ENCODE peak calls at places on chromosomes 16 and 17, in seven cellular contexts. L is Peyer's patch; I is GM04503; Y is CD4-positive, alpha-beta T cell; T is HT1080; E is stimulated activated CD4-positive, alpha-beta T cell treated with anti-CD3 and anti-CD28 coated beads, Interleukin-2, amount 100 ng/mL, for 48 hours; D is dermis microvascular lymphatic vessel endothelial cell. F is an unnamed sample.

GRCh38 chr16:74999208-74999682 is 421 bp downstream of the ZNRF1 start:
- DNase-seq in L (no peak), I (no peak), Y (peak; percentile 46), T (no peak), E (no peak), D (no peak), F (peak; percentile 31)

GRCh38 chr16:66693088-66693487 is 3.5 kb downstream of the CMTM4 start:
- DNase-seq in L (no peak), I (no peak), Y (no peak), T (no peak), E (no peak), D (no peak), F (no peak)

GRCh38 chr17:79622776-79623175 is 11.9 kb upstream of the RBFOX3 start:
- DNase-seq in L (peak; percentile 29), I (no peak), Y (peak; percentile 10), T (no peak), E (no peak), D (no peak), F (no peak)

GRCh38 chr16:907819-908218 is 63.0 kb downstream of the LMF1 start:
- DNase-seq in L (no peak), I (no peak), Y (no peak), T (no peak), E (no peak), D (no peak), F (no peak)

GRCh38 chr17:62631086-62631935 is 3.8 kb downstream of the MRC2 start:
- DNase-seq in L (peak; percentile 39), I (no peak), Y (no peak), T (no peak), E (no peak), D (no peak), F (no peak)

GRCh38 chr17:55601874-55602364 is 90.7 kb upstream of the SMIM36 start:
- DNase-seq in L (no peak), I (no peak), Y (no peak), T (peak; percentile 37), E (peak; percentile 16), D (peak; percentile 59), F (peak; percentile 69)

GRCh38 chr17:32350662-32351418 is 883 bp downstream of the ZNF207 start:
- DNase-seq in L (peak; percentile 62), I (no peak), Y (no peak), T (peak; percentile 58), E (peak; percentile 19), D (peak; percentile 36), F (peak; percentile 73)

GRCh38 chr17:61583242-61583641 is 7.8 kb downstream of the NACA2 start:
- DNase-seq in L (no peak), I (peak; percentile 35), Y (no peak), T (peak; percentile 55), E (no peak), D (peak; percentile 4), F (peak; percentile 20)

GRCh38 chr16:67112591-67113399 is 3.1 kb downstream of the PHAF1 start:
- DNase-seq in L (no peak), I (no peak), Y (no peak), T (no peak), E (no peak), D (no peak), F (no peak)

GRCh38 chr17:49964539-49965521 is 4.2 kb upstream of the DLX4 start:
- DNase-seq in L (no peak), I (no peak), Y (peak; percentile 54), T (no peak), E (no peak), D (no peak), F (no peak)

GRCh38 chr16:74991268-74991592 is 6.3 kb upstream of the WDR59 start:
- DNase-seq in L (no peak), I (no peak), Y (no peak), T (no peak), E (no peak), D (no peak), F (no peak)

GRCh38 chr16:48498761-48499600 is 111.0 kb downstream of the N4BP1 start:
- DNase-seq in L (peak; percentile 60), I (no peak), Y (no peak), T (no peak), E (no peak), D (peak; percentile 44), F (no peak)

GRCh38 chr16:75421820-75422126 is 11.5 kb downstream of the CFDP1 start:
- DNase-seq in L (no peak), I (no peak), Y (no peak), T (no peak), E (no peak), D (no peak), F (no peak)

GRCh38 chr17:73710095-73710592 is 65.9 kb upstream of the SDK2 start:
- DNase-seq in L (peak; percentile 76), I (no peak), Y (peak; percentile 62), T (peak; percentile 42), E (peak; percentile 70), D (peak; percentile 17), F (peak; percentile 68)

GRCh38 chr16:89442990-89443726 is 47.2 kb downstream of the ANKRD11 start:
- DNase-seq in L (peak; percentile 76), I (peak; percentile 31), Y (no peak), T (no peak), E (no peak), D (peak; percentile 24), F (no peak)